ENCODE peak calls at places on chromosomes 4 and X, in four cellular contexts. O, A, H and T are unnamed samples.

GRCh38 chr4:135325264-135325663 is 1123.7 kb upstream of the PABPC4L start:
- DNase-seq in H (no peak), O (no peak), A (no peak), T (no peak)

GRCh38 chrX:78517124-78517523 is 142.0 kb downstream of the RTL3 start:
- DNase-seq in A (no peak), H (no peak), O (peak), T (no peak)

GRCh38 chr4:7855731-7856130 is 83.9 kb downstream of the AFAP1 start:
- DNase-seq in A (no peak), H (no peak), O (no peak), T (no peak)

GRCh38 chr4:95232358-95233156 is 316.2 kb downstream of the UNC5C start:
- DNase-seq in A (no peak), O (no peak), H (no peak), T (no peak)

GRCh38 chr4:78360466-78360865 is 191.1 kb upstream of the ANXA3 start:
- DNase-seq in A (no peak), O (no peak), H (no peak), T (no peak)

GRCh38 chr4:121199742-121200561 is 35.8 kb upstream of the TNIP3 start:
- DNase-seq in H (no peak), O (peak), A (no peak), T (no peak)

GRCh38 chr4:88599714-88600113 is 7.4 kb downstream of the HERC3 start:
- DNase-seq in H (no peak), A (no peak), O (no peak), T (no peak)

GRCh38 chr4:19689511-19689910 is 562.2 kb upstream of the SLIT2 start:
- DNase-seq in A (no peak), O (no peak), H (no peak), T (no peak)

GRCh38 chr4:137394000-137394399 is 138.3 kb downstream of the PCDH18 start:
- DNase-seq in A (no peak), O (no peak), H (no peak), T (no peak)

GRCh38 chr4:81792521-81792920 is 320.8 kb upstream of the RASGEF1B start:
- DNase-seq in O (no peak), H (no peak), A (no peak), T (no peak)

GRCh38 chr4:7539659-7540058 is 104.9 kb upstream of the PSAPL1 start:
- DNase-seq in H (peak), O (no peak), A (peak), T (peak)

GRCh38 chr4:128483041-128483440 is 195.4 kb upstream of the PGRMC2 start:
- DNase-seq in H (no peak), O (no peak), A (no peak), T (no peak)

DNA sequence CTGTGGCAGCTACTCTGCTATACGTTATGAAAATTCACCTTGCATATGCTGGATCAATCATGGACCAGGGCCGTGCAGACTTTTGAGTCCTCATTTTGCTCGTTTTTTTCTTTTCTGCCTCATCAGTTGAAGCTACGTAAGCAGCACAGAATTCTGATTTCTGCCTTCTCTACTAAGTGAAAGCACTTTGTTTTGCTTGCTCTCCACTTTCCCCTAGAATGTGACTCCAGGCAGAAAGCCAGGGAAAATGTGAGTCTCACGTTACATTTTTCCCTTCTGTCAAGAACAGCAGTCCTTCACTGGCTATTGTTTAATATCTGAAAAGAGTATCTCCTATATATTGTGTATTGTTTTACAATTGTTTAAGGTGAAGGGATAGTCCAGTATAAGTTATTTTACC is 1840.1 kb downstream of the PCDH7 start:
- DNase-seq in A (no peak), H (no peak), O (no peak), T (no peak)
- TF ChIP-seq SP1 in A (no peak), H (no peak), O (no peak), T (no peak)

GRCh38 chr4:113540859-113541258 is 220.7 kb downstream of the CAMK2D start:
- DNase-seq in A (no peak), H (no peak), O (no peak), T (no peak)
- TF ChIP-seq NR2C2 in A (no peak), H (no peak), O (no peak), T (no peak)

DNA sequence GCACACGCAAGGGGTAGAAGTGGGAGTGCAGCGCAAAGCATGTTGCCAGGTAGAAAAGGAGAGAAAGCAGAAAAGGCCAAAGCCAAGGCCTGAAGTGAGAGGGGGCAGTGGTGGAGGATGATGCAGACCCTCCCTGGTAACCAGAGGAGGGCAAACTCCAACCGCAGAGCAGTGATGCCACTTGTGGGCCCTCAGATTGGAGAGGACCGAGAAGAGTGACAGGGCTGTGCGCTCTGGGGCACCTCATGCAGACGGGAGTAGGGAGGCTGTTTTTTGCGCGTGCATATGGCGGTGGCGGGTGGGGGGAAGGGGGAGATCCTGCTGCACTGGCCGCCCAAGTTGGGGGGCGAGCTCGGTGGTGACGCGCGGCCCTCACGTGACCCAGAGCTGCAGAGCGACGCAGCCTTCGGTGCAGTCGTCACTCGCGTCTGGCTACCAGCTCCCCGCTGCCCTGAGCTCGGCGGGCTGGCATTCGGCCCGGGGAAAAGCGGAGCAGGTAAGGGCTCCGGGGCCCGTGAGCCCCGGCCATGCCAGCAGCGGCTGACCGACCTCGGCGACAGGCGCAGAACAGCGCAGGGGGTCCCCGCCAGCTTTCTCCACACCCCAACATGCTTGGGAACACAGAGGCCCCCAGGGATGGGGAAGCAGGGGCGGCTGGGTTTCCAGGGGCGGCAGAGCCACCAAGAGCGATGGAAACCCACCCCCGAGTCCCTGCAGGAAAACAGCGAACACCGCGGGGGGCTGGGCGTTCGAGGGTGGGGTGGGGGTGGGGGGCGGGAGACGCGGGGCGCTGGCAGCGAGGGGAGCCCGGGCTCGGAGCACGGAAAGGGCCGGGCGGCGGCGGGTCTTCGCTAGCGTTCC is at the start of gene BEX3:
- DNase-seq in A (no peak), H (peak), O (no peak), T (peak)
- TF ChIP-seq TCF7 in A (no peak), H (no peak), O (no peak), T (no peak)

GRCh38 chrX:147738260-147738659 is 173.5 kb upstream of the FMR1 start:
- DNase-seq in A (no peak), H (no peak), O (no peak), T (no peak)
- TF ChIP-seq SP1 in A (no peak), H (no peak), O (no peak), T (no peak)

DNA sequence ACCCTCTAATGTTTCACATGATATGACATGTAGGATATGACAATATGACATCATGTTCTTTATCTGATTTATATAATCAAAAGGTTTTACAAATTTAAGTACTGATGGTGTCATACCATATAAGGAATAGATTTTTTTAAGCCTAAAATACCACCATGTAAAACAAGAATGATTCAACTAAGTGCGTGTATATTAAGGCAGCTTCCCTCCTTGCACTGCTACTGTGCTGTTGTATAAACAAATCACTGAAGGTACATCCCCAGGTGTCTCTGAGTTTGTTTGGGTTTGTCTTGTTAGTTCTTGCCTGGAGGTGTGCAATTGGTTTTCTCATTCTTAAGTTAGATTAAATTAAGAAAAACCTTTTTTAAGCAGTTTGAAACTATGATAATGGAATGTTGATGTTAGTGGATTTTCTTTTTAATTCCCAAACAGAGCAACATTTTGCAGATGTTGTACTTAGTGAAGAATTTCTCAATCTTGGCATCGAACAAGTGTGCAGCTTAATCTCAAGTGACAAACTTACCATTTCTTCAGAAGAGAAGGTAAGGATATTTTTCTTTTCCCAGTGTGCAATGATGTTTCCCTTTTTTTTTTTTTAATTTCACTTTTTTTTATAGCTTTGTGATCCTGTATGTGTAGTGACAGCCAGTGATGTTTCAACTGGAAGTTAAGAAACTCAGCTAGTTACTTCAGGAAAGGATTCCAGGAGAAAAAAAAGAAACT is 33.4 kb upstream of the MSMO1 start:
- DNase-seq in O (no peak), H (no peak), A (no peak), T (no peak)
- TF ChIP-seq NR2C2 in O (no peak), H (no peak), A (no peak), T (no peak)

GRCh38 chrX:74534569-74535038 is 79.8 kb downstream of the RLIM start:
- DNase-seq in O (peak), H (no peak), A (no peak), T (no peak)

GRCh38 chrX:74537011-74537390 is 77.4 kb downstream of the RLIM start:
- DNase-seq in A (no peak), O (no peak), H (no peak), T (peak)

GRCh38 chrX:74536142-74537010 is 78.0 kb downstream of the RLIM start:
- DNase-seq in O (no peak), H (no peak), A (peak), T (peak)

GRCh38 chrX:74535633-74536141 is 78.7 kb downstream of the RLIM start:
- DNase-seq in H (peak), A (peak), O (no peak), T (peak)

GRCh38 chrX:74535211-74535621 is 79.2 kb downstream of the RLIM start:
- DNase-seq in A (peak), O (no peak), H (peak), T (peak)
- TF ChIP-seq TCF7 in A (no peak), O (no peak), H (no peak), T (no peak)

DNA sequence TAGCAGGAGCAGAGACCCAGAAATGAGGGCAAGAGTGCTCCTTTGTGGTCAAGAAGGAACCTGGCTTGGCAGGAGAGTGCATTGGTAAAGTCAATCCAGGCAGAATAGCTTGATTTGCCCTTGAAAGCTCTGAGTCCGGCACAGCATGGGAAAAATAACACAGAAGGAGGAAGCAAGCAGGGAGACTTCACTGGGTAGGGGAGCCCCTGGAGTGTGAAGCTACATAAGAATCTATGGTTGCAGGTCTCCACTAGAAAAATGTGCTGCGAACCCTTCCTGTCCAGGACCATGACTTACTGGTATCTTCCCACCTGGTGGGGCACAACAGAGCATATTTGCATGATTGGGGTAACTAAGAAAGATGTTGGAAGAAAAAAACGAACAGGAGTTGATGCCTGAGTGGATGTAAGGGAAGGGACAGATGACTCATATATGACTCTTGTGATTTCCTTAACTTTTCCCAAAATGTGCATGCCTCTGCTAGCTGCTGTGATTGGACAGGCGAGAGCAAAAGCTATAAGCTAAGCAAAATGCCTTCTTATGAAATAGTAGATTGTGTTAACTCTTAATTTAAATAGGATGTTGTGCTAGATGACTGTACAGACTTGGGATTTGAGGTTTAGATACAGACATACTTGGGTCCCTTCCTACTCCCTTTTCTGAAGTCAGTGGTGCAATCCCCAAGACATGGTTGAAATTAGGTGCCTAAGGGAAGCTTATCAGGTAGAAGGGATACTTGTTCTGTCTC is 3.3 kb downstream of the IL13RA1 start:
- DNase-seq in H (no peak), A (no peak), O (no peak), T (no peak)
- TF ChIP-seq SP1 in H (no peak), A (no peak), O (no peak), T (no peak)

GRCh38 chr4:169909479-169909878 is 116.7 kb downstream of the MFAP3L start:
- DNase-seq in H (no peak), O (no peak), A (no peak), T (no peak)

GRCh38 chr4:169906821-169907220 is 119.4 kb downstream of the MFAP3L start:
- DNase-seq in O (no peak), A (no peak), H (no peak), T (no peak)

GRCh38 chr4:169912996-169913395 is 113.2 kb downstream of the MFAP3L start:
- DNase-seq in A (no peak), O (no peak), H (no peak), T (no peak)

GRCh38 chr4:169907705-169908104 is 118.5 kb downstream of the MFAP3L start:
- DNase-seq in O (no peak), A (no peak), H (no peak), T (no peak)

GRCh38 chr4:169909897-169910296 is 116.3 kb downstream of the MFAP3L start:
- DNase-seq in A (no peak), O (no peak), H (no peak), T (no peak)
- TF ChIP-seq NR2C2 in A (no peak), O (no peak), H (no peak), T (no peak)

GRCh38 chr4:159401791-159402380 is 299.0 kb downstream of the RAPGEF2 start:
- DNase-seq in H (peak), O (no peak), A (no peak), T (no peak)

GRCh38 chr4:159398236-159398638 is 295.4 kb downstream of the RAPGEF2 start:
- DNase-seq in H (no peak), A (no peak), O (no peak), T (no peak)

GRCh38 chr4:159395693-159396092 is 292.8 kb downstream of the RAPGEF2 start:
- DNase-seq in H (peak), O (no peak), A (no peak), T (no peak)

GRCh38 chr4:159396151-159396550 is 293.3 kb downstream of the RAPGEF2 start:
- DNase-seq in A (no peak), O (no peak), H (no peak), T (no peak)

GRCh38 chr4:159400782-159401712 is 298.2 kb downstream of the RAPGEF2 start:
- DNase-seq in O (no peak), H (no peak), A (no peak), T (no peak)
- TF ChIP-seq TCF7 in O (no peak), H (no peak), A (no peak), T (no peak)